ENCODE peak calls at places on chromosomes 7 and 10, in six cellular contexts. One of them, this sample, is unnamed. For H4K20me1, the result is how much of the 10 kb centered on the place peaks cover.

GRCh38 chr10:75972494-75973276 is 541.3 kb downstream of the LRMDA start:
- DNase-seq in fibroblast of lung: peak
- DNase-seq in GM23248: peak
- DNase-seq in IMR-90: peak
- DNase-seq in DND-41: peak
- DNase-seq in keratinocyte: no peak
- DNase-seq in this sample: peak

GRCh38 chr10:126147866-126148578 is 240.3 kb downstream of the ADAM12 start:
- DNase-seq in fibroblast of lung: peak
- DNase-seq in GM23248: peak
- DNase-seq in IMR-90: peak
- DNase-seq in DND-41: no peak
- DNase-seq in keratinocyte: no peak
- DNase-seq in this sample: peak

GRCh38 chr7:75842836-75843446 is 29.3 kb upstream of the CCL24 start:
- DNase-seq in fibroblast of lung: peak
- DNase-seq in GM23248: peak
- DNase-seq in IMR-90: peak
- DNase-seq in DND-41: no peak
- DNase-seq in keratinocyte: peak
- DNase-seq in this sample: peak

GRCh38 chr10:76329891-76330575 is 898.6 kb downstream of the LRMDA start:
- DNase-seq in fibroblast of lung: peak
- DNase-seq in GM23248: peak
- DNase-seq in IMR-90: peak
- DNase-seq in DND-41: no peak
- DNase-seq in keratinocyte: no peak
- DNase-seq in this sample: peak

GRCh38 chr7:30150711-30151110 is 15.9 kb downstream of the MTURN start:
- DNase-seq in fibroblast of lung: no peak
- DNase-seq in GM23248: no peak
- DNase-seq in IMR-90: no peak
- DNase-seq in DND-41: no peak
- DNase-seq in keratinocyte: no peak
- DNase-seq in this sample: no peak

GRCh38 chr7:70238171-70238575 is 639.9 kb downstream of the AUTS2 start:
- DNase-seq in fibroblast of lung: no peak
- DNase-seq in GM23248: no peak
- DNase-seq in IMR-90: no peak
- DNase-seq in DND-41: no peak
- DNase-seq in keratinocyte: no peak
- DNase-seq in this sample: no peak

GRCh38 chr10:69215405-69216176 is 4.5 kb upstream of the HKDC1 start:
- DNase-seq in fibroblast of lung: no peak
- DNase-seq in GM23248: no peak
- DNase-seq in IMR-90: no peak
- DNase-seq in DND-41: peak
- DNase-seq in keratinocyte: no peak
- DNase-seq in this sample: no peak

GRCh38 chr7:33712020-33712414 is 193.3 kb upstream of the BMPER start:
- DNase-seq in fibroblast of lung: no peak
- DNase-seq in GM23248: no peak
- DNase-seq in IMR-90: no peak
- DNase-seq in DND-41: no peak
- DNase-seq in keratinocyte: no peak
- DNase-seq in this sample: no peak

GRCh38 chr7:34845666-34846361 is 187.8 kb downstream of the NPSR1 start:
- DNase-seq in fibroblast of lung: peak
- DNase-seq in GM23248: peak
- DNase-seq in IMR-90: no peak
- DNase-seq in DND-41: no peak
- DNase-seq in keratinocyte: no peak
- DNase-seq in this sample: peak

GRCh38 chr7:116525298-116525912 is 569 bp downstream of the CAV1 start:
- DNase-seq in fibroblast of lung: no peak
- DNase-seq in GM23248: peak
- DNase-seq in IMR-90: no peak
- DNase-seq in DND-41: no peak
- DNase-seq in keratinocyte: no peak
- DNase-seq in this sample: no peak

GRCh38 chr10:88089498-88089897 is 226.1 kb downstream of the PTEN start:
- DNase-seq in fibroblast of lung: no peak
- DNase-seq in GM23248: no peak
- DNase-seq in IMR-90: no peak
- DNase-seq in DND-41: no peak
- DNase-seq in keratinocyte: no peak
- DNase-seq in this sample: no peak

DNA sequence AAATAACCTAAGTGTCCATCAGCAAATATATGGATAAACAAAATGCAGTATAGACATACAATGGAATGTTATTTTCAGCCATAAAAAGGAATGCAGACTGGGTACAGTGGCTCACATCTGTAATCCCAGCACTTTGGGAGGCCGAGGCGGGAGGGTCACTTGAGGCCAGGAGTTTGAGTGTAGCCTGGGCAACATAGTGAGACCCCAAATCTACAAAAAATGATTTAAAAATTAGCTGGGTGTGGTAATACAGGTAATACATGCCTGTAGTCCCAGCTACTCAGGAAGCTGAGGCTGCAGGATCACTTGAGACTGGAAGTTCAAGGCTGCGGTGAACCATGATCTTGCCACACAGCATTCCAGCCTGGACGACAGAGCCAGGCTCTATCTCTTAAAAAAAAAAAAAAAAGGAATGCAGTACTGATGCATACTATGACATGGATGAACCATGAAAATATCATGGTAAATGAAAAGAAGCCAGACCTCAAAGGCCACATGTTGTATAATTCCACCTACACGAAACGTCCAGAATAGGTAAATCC is 6.9 kb downstream of the MCMBP start:
- DNase-seq in fibroblast of lung: no peak
- DNase-seq in GM23248: no peak
- DNase-seq in IMR-90: no peak
- DNase-seq in DND-41: no peak
- DNase-seq in keratinocyte: no peak
- DNase-seq in this sample: no peak
- H4K20me1 ChIP-seq in fibroblast of lung: under half
- H4K20me1 ChIP-seq in GM23248: under half
- H4K20me1 ChIP-seq in IMR-90: half or more
- H4K20me1 ChIP-seq in DND-41: half or more
- H4K20me1 ChIP-seq in keratinocyte: under half
- H4K20me1 ChIP-seq in this sample: half or more

GRCh38 chr10:79108728-79109127 is 40.0 kb downstream of the ZMIZ1 start:
- DNase-seq in fibroblast of lung: no peak
- DNase-seq in GM23248: no peak
- DNase-seq in IMR-90: no peak
- DNase-seq in DND-41: no peak
- DNase-seq in keratinocyte: no peak
- DNase-seq in this sample: no peak
- H4K20me1 ChIP-seq in fibroblast of lung: under half
- H4K20me1 ChIP-seq in GM23248: under half
- H4K20me1 ChIP-seq in IMR-90: half or more
- H4K20me1 ChIP-seq in DND-41: half or more
- H4K20me1 ChIP-seq in keratinocyte: under half
- H4K20me1 ChIP-seq in this sample: half or more

GRCh38 chr10:13634207-13634606 is 47.4 kb downstream of the PRPF18 start:
- DNase-seq in fibroblast of lung: no peak
- DNase-seq in GM23248: no peak
- DNase-seq in IMR-90: no peak
- DNase-seq in DND-41: no peak
- DNase-seq in keratinocyte: no peak
- DNase-seq in this sample: no peak
- H4K20me1 ChIP-seq in fibroblast of lung: under half
- H4K20me1 ChIP-seq in GM23248: under half
- H4K20me1 ChIP-seq in IMR-90: under half
- H4K20me1 ChIP-seq in DND-41: under half
- H4K20me1 ChIP-seq in keratinocyte: under half
- H4K20me1 ChIP-seq in this sample: under half

DNA sequence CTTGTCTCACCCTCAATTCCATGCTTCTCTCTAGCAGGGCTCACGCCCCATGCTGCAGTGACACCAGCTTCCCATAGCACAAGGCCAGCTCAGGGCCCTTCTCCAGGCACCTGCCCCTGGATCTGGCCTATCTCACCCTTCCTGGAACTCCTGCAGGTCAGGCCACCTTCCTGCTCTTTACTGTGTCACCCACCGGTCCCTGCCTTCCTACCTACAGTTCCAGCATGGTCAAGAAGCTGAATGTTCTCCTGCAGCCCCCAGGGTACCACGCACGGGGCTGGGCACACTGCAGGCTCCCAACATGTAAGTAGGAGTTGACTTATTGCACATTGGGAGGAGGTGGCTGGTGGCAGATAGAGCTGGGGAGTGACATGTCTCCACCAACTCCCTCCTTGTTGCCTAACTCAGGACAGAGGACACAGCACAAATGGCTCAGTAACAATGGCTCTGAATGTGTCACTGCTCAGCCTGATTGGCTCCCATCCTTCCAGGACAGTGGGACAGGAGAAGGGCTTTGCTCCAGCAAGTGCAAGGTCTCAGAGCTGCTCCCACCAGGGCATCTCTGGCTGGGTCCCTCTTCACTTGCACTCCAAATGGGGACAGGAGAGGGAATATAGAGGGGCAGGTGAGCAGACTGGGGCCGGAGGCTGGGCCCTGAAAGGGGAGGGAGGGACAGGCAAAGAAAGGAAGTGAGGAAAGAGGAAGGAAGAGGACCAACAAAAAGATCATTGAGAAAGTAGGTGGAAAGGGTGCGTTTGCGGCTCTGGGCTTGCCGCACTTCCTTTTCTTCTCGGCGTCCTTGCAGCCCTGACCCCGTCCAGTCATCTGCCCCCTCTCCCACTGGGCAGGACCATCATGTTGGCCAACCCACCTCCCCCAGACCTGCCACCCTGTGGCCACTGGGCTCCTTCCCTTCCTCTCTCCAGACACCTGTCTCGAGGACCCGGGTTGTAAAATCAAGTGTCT is 14.3 kb downstream of the ITPRIP start:
- DNase-seq in fibroblast of lung: no peak
- DNase-seq in GM23248: no peak
- DNase-seq in IMR-90: no peak
- DNase-seq in DND-41: no peak
- DNase-seq in keratinocyte: no peak
- DNase-seq in this sample: no peak
- H4K20me1 ChIP-seq in fibroblast of lung: under half
- H4K20me1 ChIP-seq in GM23248: under half
- H4K20me1 ChIP-seq in IMR-90: half or more
- H4K20me1 ChIP-seq in DND-41: half or more
- H4K20me1 ChIP-seq in keratinocyte: under half
- H4K20me1 ChIP-seq in this sample: half or more

GRCh38 chr7:84247591-84247990 is 53.0 kb upstream of the SEMA3A start:
- DNase-seq in fibroblast of lung: peak
- DNase-seq in GM23248: peak
- DNase-seq in IMR-90: peak
- DNase-seq in DND-41: no peak
- DNase-seq in keratinocyte: no peak
- DNase-seq in this sample: peak

GRCh38 chr7:84251183-84251845 is 56.7 kb upstream of the SEMA3A start:
- DNase-seq in fibroblast of lung: peak
- DNase-seq in GM23248: peak
- DNase-seq in IMR-90: peak
- DNase-seq in DND-41: no peak
- DNase-seq in keratinocyte: no peak
- DNase-seq in this sample: peak

GRCh38 chr7:84249651-84250050 is 55.1 kb upstream of the SEMA3A start:
- DNase-seq in fibroblast of lung: no peak
- DNase-seq in GM23248: no peak
- DNase-seq in IMR-90: no peak
- DNase-seq in DND-41: no peak
- DNase-seq in keratinocyte: no peak
- DNase-seq in this sample: no peak

GRCh38 chr7:84248267-84248666 is 53.7 kb upstream of the SEMA3A start:
- DNase-seq in fibroblast of lung: peak
- DNase-seq in GM23248: no peak
- DNase-seq in IMR-90: peak
- DNase-seq in DND-41: no peak
- DNase-seq in keratinocyte: no peak
- DNase-seq in this sample: peak

DNA sequence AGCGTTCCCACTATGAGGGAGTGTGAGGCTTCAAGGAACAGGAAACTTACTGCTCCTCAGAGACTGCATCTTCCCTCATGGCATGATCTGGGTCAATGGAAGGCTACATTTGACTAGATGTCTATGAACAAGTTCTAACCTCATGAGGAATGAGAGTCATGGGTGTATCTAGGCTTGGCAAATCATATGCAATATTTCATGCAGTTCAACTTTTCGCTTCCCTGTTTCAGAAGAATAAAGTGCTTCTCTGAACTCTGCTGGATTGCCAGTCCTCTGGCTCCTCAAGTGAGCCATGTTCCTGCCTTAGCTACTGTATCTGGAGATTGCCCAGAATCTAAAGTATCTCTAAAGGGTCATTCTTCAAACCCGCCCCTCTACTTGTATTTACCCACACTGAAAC is 54.3 kb upstream of the SEMA3A start:
- DNase-seq in fibroblast of lung: no peak
- DNase-seq in GM23248: no peak
- DNase-seq in IMR-90: no peak
- DNase-seq in DND-41: no peak
- DNase-seq in keratinocyte: no peak
- DNase-seq in this sample: no peak
- H4K20me1 ChIP-seq in fibroblast of lung: under half
- H4K20me1 ChIP-seq in GM23248: under half
- H4K20me1 ChIP-seq in IMR-90: under half
- H4K20me1 ChIP-seq in DND-41: under half
- H4K20me1 ChIP-seq in keratinocyte: under half
- H4K20me1 ChIP-seq in this sample: under half

This sample was measured in astrocyte.